ENCODE peak calls at places on chromosomes 3 and 15, in six cellular contexts. X is fibroblast of lung; D is T-helper 2 cell; C is CD4-positive, alpha-beta T cell; S is anterior cingulate cortex; Z is hepatocyte. R is an unnamed sample.

GRCh38 chr3:122793568-122794416 is at the start of gene HSPBAP1:
- DNase-seq in X (peak; percentile 92), D (peak; percentile 84), C (peak; percentile 79), S (no peak), Z (peak; percentile 94), R (peak; percentile 87)

GRCh38 chr3:127546970-127547733 is 43.4 kb downstream of the TPRA1 start:
- DNase-seq in X (no peak), D (no peak), C (no peak), S (no peak), Z (no peak), R (no peak)

GRCh38 chr15:101070502-101071273 is 151.5 kb downstream of the LRRK1 start:
- DNase-seq in X (peak; percentile 85), D (no peak), C (no peak), S (no peak), Z (no peak), R (no peak)

GRCh38 chr3:194087995-194088841 is 47.7 kb upstream of the HES1 start:
- DNase-seq in X (no peak), D (no peak), C (no peak), S (no peak), Z (no peak), R (no peak)

GRCh38 chr3:170475091-170475705 is 56.5 kb downstream of the CLDN11 start:
- DNase-seq in X (peak; percentile 80), D (no peak), C (no peak), S (no peak), Z (no peak), R (no peak)

GRCh38 chr3:58291671-58292338 is 14.2 kb upstream of the RPP14 start:
- DNase-seq in X (no peak), D (no peak), C (no peak), S (no peak), Z (no peak), R (no peak)

GRCh38 chr15:88233921-88234320 is 22.6 kb downstream of the NTRK3 start:
- DNase-seq in X (no peak), D (no peak), C (no peak), S (no peak), Z (no peak), R (no peak)

GRCh38 chr15:90379263-90379662 is 8.8 kb upstream of the IQGAP1 start:
- DNase-seq in X (no peak), D (no peak), C (no peak), S (no peak), Z (no peak), R (no peak)

GRCh38 chr15:90101130-90101968 is 919 bp downstream of the IDH2 start:
- DNase-seq in X (no peak), D (no peak), C (no peak), S (peak; percentile 77), Z (peak; percentile 58), R (no peak)

GRCh38 chr15:95162069-95162468 is 930.7 kb downstream of the MCTP2 start:
- DNase-seq in X (peak; percentile 67), D (no peak), C (no peak), S (no peak), Z (no peak), R (no peak)

GRCh38 chr3:105827959-105828358 is 40.9 kb downstream of the CBLB start:
- DNase-seq in X (peak; percentile 93), D (no peak), C (no peak), S (no peak), Z (peak; percentile 55), R (peak; percentile 73)

GRCh38 chr3:29381595-29381994 is 100.7 kb downstream of the RBMS3 start:
- DNase-seq in X (no peak), D (no peak), C (no peak), S (no peak), Z (no peak), R (no peak)

GRCh38 chr3:106401666-106402319 is 533.0 kb upstream of the CBLB start:
- DNase-seq in X (peak; percentile 60), D (no peak), C (no peak), S (no peak), Z (no peak), R (no peak)

GRCh38 chr15:29698030-29698701 is 124.1 kb downstream of the TJP1 start:
- DNase-seq in X (peak; percentile 50), D (no peak), C (no peak), S (no peak), Z (peak; percentile 56), R (peak; percentile 68)

GRCh38 chr3:196954832-196955231 is 12.5 kb upstream of the NCBP2 start:
- DNase-seq in X (no peak), D (no peak), C (no peak), S (no peak), Z (no peak), R (no peak)

GRCh38 chr15:50123861-50124556 is 5.0 kb upstream of the ATP8B4 start:
- DNase-seq in X (no peak), D (no peak), C (no peak), S (no peak), Z (no peak), R (no peak)

GRCh38 chr3:194009019-194009418 is 126.9 kb upstream of the HES1 start:
- DNase-seq in X (no peak), D (no peak), C (no peak), S (no peak), Z (no peak), R (no peak)

GRCh38 chr15:96893159-96893906 is 562.8 kb downstream of the NR2F2 start:
- DNase-seq in X (peak; percentile 78), D (no peak), C (no peak), S (peak; percentile 0), Z (peak; percentile 49), R (no peak)

GRCh38 chr3:59772416-59773408 is 722.9 kb upstream of the CFAP20DC start:
- DNase-seq in X (no peak), D (peak; percentile 11), C (peak; percentile 38), S (no peak), Z (no peak), R (no peak)

GRCh38 chr3:66797916-66798560 is 200.1 kb upstream of the KBTBD8 start:
- DNase-seq in X (peak; percentile 86), D (no peak), C (no peak), S (peak; percentile 37), Z (peak; percentile 39), R (no peak)

GRCh38 chr3:177830411-177830849 is 633.1 kb upstream of the TBL1XR1 start:
- DNase-seq in X (peak; percentile 90), D (no peak), C (no peak), S (no peak), Z (peak; percentile 26), R (no peak)

GRCh38 chr3:155643581-155644165 is 101.2 kb downstream of the PLCH1 start:
- DNase-seq in X (no peak), D (no peak), C (no peak), S (no peak), Z (no peak), R (no peak)